ENCODE peak calls at places on chromosomes 5 and 9, in seven cellular contexts. One of them, this sample, is unnamed. For H3K36me3, the result is how much of the 10 kb centered on the place peaks cover.

GRCh38 chr9:126111556-126111955 is 215.1 kb upstream of the MVB12B start:
- DNase-seq in heart left ventricle: no peak
- DNase-seq in lung: no peak
- DNase-seq in aorta: no peak
- DNase-seq in stomach: no peak
- DNase-seq in mesendoderm: no peak
- DNase-seq in endodermal cell: peak
- DNase-seq in this sample: no peak

GRCh38 chr9:1050125-1050895 is at the start of gene DMRT2:
- DNase-seq in endodermal cell: peak
- DNase-seq in lung: peak
- DNase-seq in stomach: peak
- DNase-seq in mesendoderm: peak
- DNase-seq in aorta: peak
- DNase-seq in heart left ventricle: peak
- DNase-seq in this sample: peak

GRCh38 chr5:173907686-173908371 is 19.7 kb downstream of the CPEB4 start:
- DNase-seq in lung: no peak
- DNase-seq in endodermal cell: no peak
- DNase-seq in aorta: no peak
- DNase-seq in mesendoderm: no peak
- DNase-seq in stomach: no peak
- DNase-seq in heart left ventricle: no peak
- DNase-seq in this sample: no peak

GRCh38 chr9:113572076-113572861 is 108.7 kb downstream of the RGS3 start:
- DNase-seq in aorta: peak
- DNase-seq in endodermal cell: peak
- DNase-seq in heart left ventricle: peak
- DNase-seq in stomach: no peak
- DNase-seq in lung: no peak
- DNase-seq in mesendoderm: no peak
- DNase-seq in this sample: no peak

GRCh38 chr9:129834489-129835127 is 467 bp downstream of the C9orf78 start:
- DNase-seq in endodermal cell: no peak
- DNase-seq in stomach: no peak
- DNase-seq in lung: no peak
- DNase-seq in aorta: no peak
- DNase-seq in heart left ventricle: no peak
- DNase-seq in mesendoderm: no peak
- DNase-seq in this sample: no peak

GRCh38 chr9:19255821-19256220 is 25.3 kb downstream of the DENND4C start:
- DNase-seq in stomach: no peak
- DNase-seq in endodermal cell: no peak
- DNase-seq in heart left ventricle: no peak
- DNase-seq in lung: no peak
- DNase-seq in aorta: no peak
- DNase-seq in mesendoderm: no peak
- DNase-seq in this sample: no peak

GRCh38 chr5:91288117-91288516 is 95.0 kb downstream of the ARRDC3 start:
- DNase-seq in lung: no peak
- DNase-seq in mesendoderm: no peak
- DNase-seq in stomach: no peak
- DNase-seq in heart left ventricle: no peak
- DNase-seq in aorta: no peak
- DNase-seq in endodermal cell: no peak
- DNase-seq in this sample: no peak

GRCh38 chr9:110116543-110116885 is 91.4 kb downstream of the C9orf152 start:
- DNase-seq in endodermal cell: no peak
- DNase-seq in heart left ventricle: no peak
- DNase-seq in stomach: no peak
- DNase-seq in lung: no peak
- DNase-seq in aorta: no peak
- DNase-seq in mesendoderm: no peak
- DNase-seq in this sample: no peak

GRCh38 chr9:132243156-132244074 is 81.6 kb downstream of the NTNG2 start:
- DNase-seq in aorta: peak
- DNase-seq in heart left ventricle: no peak
- DNase-seq in lung: no peak
- DNase-seq in stomach: no peak
- DNase-seq in endodermal cell: no peak
- DNase-seq in mesendoderm: no peak
- DNase-seq in this sample: no peak

GRCh38 chr5:66041612-66042011 is 102.5 kb upstream of the SREK1 start:
- DNase-seq in stomach: no peak
- DNase-seq in lung: no peak
- DNase-seq in endodermal cell: no peak
- DNase-seq in mesendoderm: no peak
- DNase-seq in heart left ventricle: no peak
- DNase-seq in aorta: no peak
- DNase-seq in this sample: no peak

DNA sequence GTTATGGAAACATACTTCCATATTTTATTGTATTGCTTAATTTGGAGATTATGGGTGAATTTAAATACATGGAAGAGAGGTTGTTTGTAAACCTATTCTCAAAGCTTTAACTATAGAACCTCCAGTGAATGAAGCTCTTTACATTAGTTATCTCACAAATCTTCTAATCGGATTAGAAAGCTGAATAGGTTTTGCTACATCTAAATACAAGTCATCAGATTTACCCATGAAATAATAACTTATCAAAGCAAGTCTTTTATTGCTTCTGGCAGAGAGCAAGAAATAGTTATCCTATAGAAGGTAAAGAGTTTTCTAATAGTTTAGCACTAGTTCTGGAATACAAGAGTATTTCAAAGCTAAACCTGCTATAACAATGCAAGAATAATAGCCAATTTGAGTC is 104.4 kb upstream of the SREK1 start:
- DNase-seq in stomach: no peak
- DNase-seq in heart left ventricle: no peak
- DNase-seq in lung: no peak
- DNase-seq in endodermal cell: no peak
- DNase-seq in aorta: no peak
- DNase-seq in mesendoderm: no peak
- DNase-seq in this sample: no peak
- H3K36me3 ChIP-seq in stomach: half or more
- H3K36me3 ChIP-seq in heart left ventricle: half or more
- H3K36me3 ChIP-seq in lung: under half
- H3K36me3 ChIP-seq in endodermal cell: half or more
- H3K36me3 ChIP-seq in aorta: under half
- H3K36me3 ChIP-seq in mesendoderm: under half
- H3K36me3 ChIP-seq in this sample: half or more

DNA sequence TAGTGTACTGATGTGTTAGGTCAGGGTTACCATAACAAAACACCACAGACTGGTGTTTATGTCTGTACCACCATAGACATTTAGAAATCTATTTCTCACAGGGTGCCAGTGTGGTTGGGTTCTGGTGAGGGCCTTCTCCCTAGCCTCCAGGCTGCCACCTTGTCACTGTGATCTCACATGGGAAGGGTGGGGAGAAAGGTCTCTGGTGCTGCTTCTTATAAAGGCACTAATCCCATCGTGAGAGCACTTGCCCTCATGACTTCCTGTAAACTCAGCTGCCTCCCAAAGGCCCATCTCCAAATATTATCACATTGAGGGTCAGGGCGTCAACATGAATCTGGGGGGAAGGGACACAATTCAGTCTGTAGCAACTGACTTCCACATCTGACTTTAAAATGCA is 49.8 kb downstream of the PIK3R1 start:
- DNase-seq in heart left ventricle: no peak
- DNase-seq in lung: no peak
- DNase-seq in endodermal cell: no peak
- DNase-seq in mesendoderm: no peak
- DNase-seq in stomach: no peak
- DNase-seq in aorta: no peak
- DNase-seq in this sample: no peak
- H3K36me3 ChIP-seq in heart left ventricle: under half
- H3K36me3 ChIP-seq in lung: under half
- H3K36me3 ChIP-seq in endodermal cell: under half
- H3K36me3 ChIP-seq in mesendoderm: under half
- H3K36me3 ChIP-seq in stomach: under half
- H3K36me3 ChIP-seq in aorta: under half
- H3K36me3 ChIP-seq in this sample: under half

DNA sequence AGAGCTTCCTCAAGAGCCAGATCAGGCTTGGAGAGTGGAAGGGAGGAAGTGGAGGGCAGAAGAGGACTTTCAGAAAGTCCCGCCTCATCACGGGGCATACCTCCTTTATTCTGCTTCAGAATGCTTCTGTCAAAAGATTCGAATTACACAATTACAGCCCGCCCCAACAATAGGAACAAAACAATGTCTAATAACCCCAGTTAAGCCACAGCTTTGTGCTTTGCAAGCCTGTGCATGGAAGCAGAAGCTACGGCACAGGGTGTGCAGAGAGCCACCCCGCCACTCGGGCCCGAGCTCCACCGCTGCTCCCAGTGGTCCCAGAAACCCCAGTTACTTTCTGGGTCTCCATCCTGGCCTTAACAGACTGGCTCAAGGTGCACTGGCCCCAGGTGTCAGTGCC is 23.5 kb downstream of the HNRNPH1 start:
- DNase-seq in endodermal cell: no peak
- DNase-seq in stomach: no peak
- DNase-seq in heart left ventricle: no peak
- DNase-seq in lung: no peak
- DNase-seq in mesendoderm: no peak
- DNase-seq in aorta: no peak
- DNase-seq in this sample: no peak
- H3K36me3 ChIP-seq in endodermal cell: under half
- H3K36me3 ChIP-seq in stomach: half or more
- H3K36me3 ChIP-seq in heart left ventricle: half or more
- H3K36me3 ChIP-seq in lung: half or more
- H3K36me3 ChIP-seq in mesendoderm: under half
- H3K36me3 ChIP-seq in aorta: under half
- H3K36me3 ChIP-seq in this sample: half or more

DNA sequence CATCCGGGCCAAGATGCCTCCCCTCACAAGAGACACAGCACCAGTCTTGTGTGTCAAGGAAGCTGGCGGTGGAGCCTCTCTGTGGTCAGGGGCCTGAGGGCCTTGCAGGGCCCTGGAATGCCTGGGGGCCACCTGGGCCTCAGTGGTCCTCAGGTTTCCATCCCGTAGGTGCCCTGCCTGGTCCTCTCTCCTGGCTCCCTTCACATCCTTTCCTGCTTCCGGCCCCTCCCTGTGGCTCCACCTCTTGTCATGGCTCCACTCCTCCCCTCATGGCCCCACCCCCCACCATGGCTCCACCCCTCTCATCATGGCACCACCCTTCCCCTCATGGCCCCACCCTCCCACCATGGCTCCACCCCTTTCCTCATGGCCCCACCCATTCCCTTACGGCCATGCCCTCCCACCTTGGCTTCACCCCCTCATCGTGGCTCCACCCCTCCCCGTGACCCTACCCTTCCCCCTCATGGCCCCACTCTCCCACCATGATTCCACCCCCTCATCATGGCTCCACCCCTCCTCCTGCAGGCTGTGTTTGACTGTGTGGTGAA is 175.8 kb downstream of the CACNA1B start:
- DNase-seq in stomach: peak
- DNase-seq in mesendoderm: peak
- DNase-seq in endodermal cell: peak
- DNase-seq in aorta: peak
- DNase-seq in heart left ventricle: no peak
- DNase-seq in lung: no peak
- DNase-seq in this sample: no peak
- H3K36me3 ChIP-seq in stomach: under half
- H3K36me3 ChIP-seq in mesendoderm: under half
- H3K36me3 ChIP-seq in endodermal cell: under half
- H3K36me3 ChIP-seq in aorta: under half
- H3K36me3 ChIP-seq in heart left ventricle: under half
- H3K36me3 ChIP-seq in lung: under half
- H3K36me3 ChIP-seq in this sample: under half

GRCh38 chr9:84000186-84000585 is 19.6 kb downstream of the RMI1 start:
- DNase-seq in endodermal cell: no peak
- DNase-seq in lung: no peak
- DNase-seq in stomach: no peak
- DNase-seq in mesendoderm: no peak
- DNase-seq in aorta: no peak
- DNase-seq in heart left ventricle: no peak
- DNase-seq in this sample: no peak

GRCh38 chr9:83999141-83999918 is 18.7 kb downstream of the RMI1 start:
- DNase-seq in stomach: no peak
- DNase-seq in lung: no peak
- DNase-seq in mesendoderm: no peak
- DNase-seq in heart left ventricle: no peak
- DNase-seq in endodermal cell: no peak
- DNase-seq in aorta: no peak
- DNase-seq in this sample: no peak

GRCh38 chr9:84003246-84003645 is 22.6 kb downstream of the RMI1 start:
- DNase-seq in heart left ventricle: no peak
- DNase-seq in endodermal cell: no peak
- DNase-seq in aorta: no peak
- DNase-seq in lung: no peak
- DNase-seq in mesendoderm: no peak
- DNase-seq in stomach: no peak
- DNase-seq in this sample: no peak

GRCh38 chr9:84001621-84002020 is 21.0 kb downstream of the RMI1 start:
- DNase-seq in aorta: no peak
- DNase-seq in mesendoderm: no peak
- DNase-seq in endodermal cell: no peak
- DNase-seq in lung: no peak
- DNase-seq in heart left ventricle: no peak
- DNase-seq in stomach: no peak
- DNase-seq in this sample: no peak

GRCh38 chr9:84002344-84002743 is 21.7 kb downstream of the RMI1 start:
- DNase-seq in lung: no peak
- DNase-seq in mesendoderm: no peak
- DNase-seq in stomach: no peak
- DNase-seq in heart left ventricle: no peak
- DNase-seq in endodermal cell: no peak
- DNase-seq in aorta: no peak
- DNase-seq in this sample: no peak
- H3K36me3 ChIP-seq in lung: under half
- H3K36me3 ChIP-seq in mesendoderm: under half
- H3K36me3 ChIP-seq in stomach: under half
- H3K36me3 ChIP-seq in heart left ventricle: under half
- H3K36me3 ChIP-seq in endodermal cell: under half
- H3K36me3 ChIP-seq in aorta: under half
- H3K36me3 ChIP-seq in this sample: under half

GRCh38 chr5:14696851-14697250 is 32.3 kb downstream of the OTULIN start:
- DNase-seq in stomach: no peak
- DNase-seq in endodermal cell: no peak
- DNase-seq in aorta: no peak
- DNase-seq in mesendoderm: no peak
- DNase-seq in heart left ventricle: no peak
- DNase-seq in lung: no peak
- DNase-seq in this sample: no peak
- H3K36me3 ChIP-seq in stomach: half or more
- H3K36me3 ChIP-seq in endodermal cell: half or more
- H3K36me3 ChIP-seq in aorta: under half
- H3K36me3 ChIP-seq in mesendoderm: under half
- H3K36me3 ChIP-seq in heart left ventricle: half or more
- H3K36me3 ChIP-seq in lung: under half
- H3K36me3 ChIP-seq in this sample: under half